ENCODE peak calls at places on chromosomes 16 and 17, in seven cellular contexts. Z, V, M, K, U, B and C are unnamed samples.
A peak's percentile ranks its signal among the peaks of the same experiment; 100 is the strongest.

GRCh38 chr16:2474877-2475412 is at the start of gene TBC1D24:
- DNase-seq in M (peak; percentile 80), K (peak; percentile 79), B (peak; percentile 75), U (peak; percentile 100), Z (peak; percentile 82), V (peak; percentile 65), C (peak; percentile 73)

GRCh38 chr16:57795431-57795878 is 6.8 kb downstream of the KIFC3 start:
- DNase-seq in M (peak; percentile 70), V (peak; percentile 49), U (peak; percentile 52), B (no peak), K (peak; percentile 67), Z (peak; percentile 90), C (peak; percentile 57)

GRCh38 chr16:27083861-27084261 is 17.1 kb downstream of the C16orf82 start:
- DNase-seq in B (no peak), M (no peak), K (no peak), U (no peak), Z (peak; percentile 62), V (no peak), C (no peak)

GRCh38 chr16:68764866-68765265 is 27.8 kb downstream of the CDH1 start:
- DNase-seq in B (no peak), V (no peak), K (no peak), Z (peak; percentile 49), M (no peak), U (no peak), C (no peak)

GRCh38 chr16:31700530-31701388 is 172.8 kb upstream of the ZNF267 start:
- DNase-seq in Z (peak; percentile 90), K (peak; percentile 92), V (peak; percentile 42), M (peak; percentile 57), U (peak; percentile 81), B (peak; percentile 81), C (peak; percentile 25)

GRCh38 chr17:60851181-60851580 is 173.5 kb downstream of the BCAS3 start:
- DNase-seq in M (no peak), V (no peak), U (no peak), Z (no peak), K (no peak), B (no peak), C (no peak)

GRCh38 chr17:12618557-12618956 is 47.1 kb upstream of the MYOCD start:
- DNase-seq in M (no peak), K (no peak), Z (no peak), V (peak; percentile 83), U (no peak), B (no peak), C (no peak)

GRCh38 chr16:28875134-28876015 is 2.9 kb upstream of the ATP2A1 start:
- DNase-seq in B (no peak), V (no peak), Z (no peak), K (no peak), M (no peak), U (no peak), C (no peak)

GRCh38 chr17:43442711-43443110 is 41.1 kb upstream of the DHX8 start:
- DNase-seq in U (no peak), V (peak; percentile 81), B (no peak), M (no peak), K (no peak), Z (no peak), C (peak; percentile 79)

GRCh38 chr17:37737971-37738370 is 6.9 kb downstream of the HNF1B start:
- DNase-seq in V (peak; percentile 43), Z (peak; percentile 77), M (no peak), K (no peak), U (no peak), B (no peak), C (peak; percentile 78)

GRCh38 chr16:48963306-48963705 is 318.3 kb downstream of the CBLN1 start:
- DNase-seq in V (peak; percentile 83), B (no peak), U (no peak), K (no peak), Z (peak; percentile 57), M (no peak), C (no peak)